ENCODE peak calls at places on chromosome 2, in nine cellular contexts. F is right cardiac atrium; G is adrenal gland; C is astrocyte of the cerebellum; L is CD8-positive, alpha-beta memory T cell; O is neural progenitor cell; M is heart right ventricle; A is dorsolateral prefrontal cortex; H is Peyer's patch. X is an unnamed sample.

GRCh38 chr2:90645-91312 is 44.5 kb upstream of the FAM110C start:
- DNase-seq in C (no peak), M (no peak), F (peak; percentile 40), H (no peak), L (no peak), O (no peak), G (no peak), A (no peak), X (no peak)

GRCh38 chr2:218284106-218284811 is 8.0 kb downstream of the TMBIM1 start:
- DNase-seq in M (no peak), O (no peak), L (peak; percentile 52), G (peak; percentile 94), F (peak; percentile 69), H (no peak), C (no peak), A (no peak), X (no peak)

GRCh38 chr2:223797811-223798721 is 39.3 kb downstream of the AP1S3 start:
- DNase-seq in M (no peak), C (peak; percentile 62), L (no peak), O (peak; percentile 39), H (no peak), F (no peak), G (no peak), A (no peak), X (no peak)

GRCh38 chr2:187689372-187689771 is 135.1 kb upstream of the TFPI start:
- DNase-seq in G (no peak), H (no peak), F (no peak), M (no peak), A (no peak), O (no peak), C (no peak), L (no peak), X (no peak)

GRCh38 chr2:181161615-181162014 is 181.2 kb downstream of the UBE2E3 start:
- DNase-seq in F (no peak), C (no peak), H (no peak), A (no peak), G (no peak), L (no peak), O (no peak), M (no peak), X (no peak)

GRCh38 chr2:99754215-99754614 is 264.4 kb upstream of the REV1 start:
- DNase-seq in G (no peak), H (no peak), M (no peak), O (no peak), F (no peak), C (no peak), A (no peak), L (no peak), X (no peak)

GRCh38 chr2:20175267-20175666 is 49.7 kb downstream of the SDC1 start:
- DNase-seq in G (no peak), O (no peak), M (no peak), C (no peak), L (no peak), A (no peak), H (peak; percentile 13), F (no peak), X (no peak)

GRCh38 chr2:240819404-240820013 is 510 bp downstream of the KIF1A start:
- DNase-seq in M (no peak), O (peak; percentile 71), G (no peak), L (no peak), C (no peak), H (no peak), F (no peak), A (peak; percentile 39), X (no peak)

DNA sequence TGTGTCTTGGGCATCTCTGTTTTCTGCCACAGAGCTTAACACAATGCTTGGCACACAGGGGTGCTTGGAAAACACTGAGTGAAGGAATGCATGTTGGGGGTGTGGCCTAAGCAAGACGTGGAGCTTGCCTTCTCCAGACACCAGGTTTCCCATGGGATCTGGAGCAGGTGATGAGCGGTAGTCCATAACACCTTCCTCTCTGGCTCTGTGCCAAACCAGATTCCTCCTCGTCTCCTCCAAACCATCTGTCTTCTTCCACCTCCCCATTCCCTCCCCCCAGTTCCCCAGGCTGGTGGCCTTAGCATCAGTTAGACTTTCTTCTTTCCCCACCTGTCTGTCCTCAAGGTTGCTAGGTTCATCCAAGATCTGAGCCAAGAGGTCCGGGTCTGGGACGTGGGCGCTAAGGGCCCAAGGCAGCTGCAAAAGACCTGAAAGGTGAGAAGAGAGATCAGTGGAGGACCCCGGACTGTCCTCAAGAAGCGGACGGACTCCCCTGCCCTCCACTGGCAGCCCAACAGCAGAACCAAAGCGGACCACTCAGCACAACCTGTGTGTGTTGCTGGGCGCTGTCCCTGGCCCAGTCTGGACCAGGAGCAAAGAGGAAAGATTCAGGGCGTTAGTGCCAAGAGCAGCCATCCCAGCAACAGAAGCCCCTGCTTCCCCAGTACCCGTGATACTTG is 1.2 kb upstream of the ITM2C start:
- DNase-seq in A (no peak), O (no peak), F (no peak), L (no peak), C (no peak), H (no peak), G (no peak), M (no peak), X (no peak)
- H3K4me3 ChIP-seq in A (no peak overlapping the region), O (no peak overlapping the region), F (no peak overlapping the region), L (no peak overlapping the region), C (no peak overlapping the region), H (no peak overlapping the region), G (no peak overlapping the region), M (no peak overlapping the region), X (no peak overlapping the region)

DNA sequence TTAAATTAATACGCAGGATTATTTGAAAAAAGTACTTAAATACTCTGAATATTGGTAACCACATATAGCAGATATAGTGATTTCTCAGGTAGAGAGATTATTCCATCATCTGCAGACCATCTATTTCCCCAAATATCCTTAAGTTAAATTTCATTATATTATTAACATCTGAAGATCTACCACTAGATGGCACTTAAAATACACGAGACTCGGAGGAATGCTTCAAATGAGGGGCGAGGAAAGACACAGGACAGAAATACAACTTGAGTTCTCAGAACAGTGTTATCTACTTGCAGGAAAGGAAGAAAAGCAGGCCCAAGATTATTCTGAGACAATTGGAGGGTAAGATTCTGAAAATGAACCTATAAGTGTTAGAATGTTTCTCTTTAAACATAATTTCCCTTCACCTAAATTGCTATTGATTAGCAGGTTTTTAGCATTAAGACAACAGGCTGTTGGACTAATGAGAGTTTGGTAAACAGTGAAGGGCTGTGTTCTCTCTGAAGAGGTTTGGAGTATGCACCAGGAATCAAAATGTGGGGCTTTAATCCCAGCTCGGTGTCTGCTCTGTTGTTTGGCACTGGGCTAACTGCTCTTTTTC is 76.9 kb upstream of the GCFC2 start:
- DNase-seq in A (no peak), G (no peak), H (no peak), F (no peak), M (no peak), C (peak; percentile 45), L (no peak), O (peak; percentile 72), X (peak; percentile 27)
- H3K4me3 ChIP-seq in A (no peak overlapping the region), G (no peak overlapping the region), H (no peak overlapping the region), F (no peak overlapping the region), M (no peak overlapping the region), C (no peak overlapping the region), L (no peak overlapping the region), O (no peak overlapping the region), X (no peak overlapping the region)

GRCh38 chr2:96409543-96410184 is 74.1 kb downstream of the NCAPH start:
- DNase-seq in C (peak; percentile 62), M (peak; percentile 43), L (no peak), G (no peak), F (peak; percentile 44), O (peak; percentile 29), H (no peak), A (no peak), X (no peak)

GRCh38 chr2:96415684-96416083 is 80.1 kb downstream of the NCAPH start:
- DNase-seq in H (no peak), A (no peak), L (no peak), O (no peak), G (no peak), C (no peak), M (no peak), F (no peak), X (no peak)

GRCh38 chr2:96414161-96414713 is 78.7 kb downstream of the NCAPH start:
- DNase-seq in H (no peak), G (no peak), O (no peak), F (no peak), A (no peak), C (no peak), L (no peak), M (no peak), X (no peak)

GRCh38 chr2:96413067-96413722 is 77.6 kb downstream of the NCAPH start:
- DNase-seq in C (no peak), H (no peak), G (no peak), A (no peak), O (no peak), L (no peak), F (no peak), M (no peak), X (no peak)

DNA sequence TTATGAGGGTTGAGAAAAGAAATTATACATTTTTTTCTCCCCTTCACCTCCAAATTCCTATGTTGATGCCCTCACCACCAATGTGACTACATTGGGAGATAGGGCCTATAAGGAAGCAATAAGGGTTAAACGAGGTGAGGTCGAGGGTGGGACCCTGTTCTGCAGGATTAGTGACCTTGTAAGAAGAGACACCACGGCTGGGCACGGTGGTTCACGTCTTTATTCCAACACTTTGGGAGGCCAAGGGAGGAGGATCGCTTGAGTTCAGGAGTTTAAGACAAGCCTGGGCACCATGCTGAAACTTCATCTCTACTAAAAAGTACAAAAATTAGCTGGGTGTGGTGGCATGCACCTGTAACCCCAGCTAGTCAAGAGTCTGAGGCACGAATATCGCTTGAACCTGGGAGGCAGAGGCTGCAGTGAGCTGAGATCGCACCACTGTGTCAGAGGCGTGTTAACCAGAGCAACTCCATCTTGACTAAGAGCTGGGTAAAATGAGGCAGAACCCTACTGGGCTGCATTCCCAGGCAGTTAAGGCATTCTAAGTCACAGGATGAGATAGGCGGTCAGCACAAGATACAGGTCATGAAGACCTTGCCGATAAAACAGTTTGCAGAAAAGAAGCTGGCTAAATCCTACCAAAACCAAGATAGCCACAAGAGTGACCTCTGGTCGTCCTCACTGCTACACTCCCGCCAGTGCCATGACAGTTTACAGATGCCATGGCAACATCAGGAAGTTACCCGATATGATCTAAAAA is 76.9 kb downstream of the NCAPH start:
- DNase-seq in C (no peak), F (no peak), H (no peak), M (no peak), O (no peak), G (no peak), L (no peak), A (no peak), X (no peak)
- H3K4me3 ChIP-seq in C (peak overlapping the region; percentile 32), F (peak overlapping the region; percentile 37), H (peak overlapping the region; percentile 9), M (peak overlapping the region; percentile 38), O (no peak overlapping the region), G (no peak overlapping the region), L (no peak overlapping the region), A (peak overlapping the region; percentile 54), X (no peak overlapping the region)

DNA sequence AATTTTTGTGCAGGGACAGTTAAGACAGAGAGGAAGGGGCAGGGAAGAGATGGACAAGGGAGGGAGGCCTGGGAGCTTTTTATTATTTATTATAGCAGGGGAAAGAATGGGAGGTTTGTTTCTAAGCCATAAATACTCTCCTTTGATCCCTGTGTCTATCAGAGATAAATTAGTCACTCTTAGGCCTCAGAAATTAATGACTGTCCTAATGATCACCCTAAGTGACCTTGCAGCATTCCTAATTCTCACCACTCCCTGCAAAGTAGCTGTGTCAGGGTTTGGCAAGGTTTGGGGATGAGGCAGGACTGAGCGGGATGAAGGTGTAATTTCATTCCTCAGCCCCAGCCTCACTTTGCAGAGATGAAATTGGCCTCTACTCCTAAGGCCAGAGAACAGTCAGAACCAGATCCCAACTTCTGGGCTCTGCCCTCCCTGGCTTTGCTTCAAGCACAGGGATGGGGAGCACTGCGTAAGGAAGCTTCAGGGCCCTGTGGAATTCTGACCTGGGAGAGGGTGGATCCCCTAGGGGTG is 95.0 kb downstream of the TMEM17 start:
- DNase-seq in O (no peak), A (no peak), L (no peak), M (no peak), F (no peak), H (no peak), C (no peak), G (peak; percentile 27), X (no peak)
- H3K4me3 ChIP-seq in O (no peak overlapping the region), A (no peak overlapping the region), L (no peak overlapping the region), M (no peak overlapping the region), F (no peak overlapping the region), H (no peak overlapping the region), C (no peak overlapping the region), G (no peak overlapping the region), X (no peak overlapping the region)

X was measured in Jurkat, Clone E6-1.